ENCODE peak calls at places on chromosomes 7 and 10, in six cellular contexts. I, V, U, H, E and T are unnamed samples.

GRCh38 chr7:2171855-2172254 is 60.9 kb downstream of the MAD1L1 start:
- DNase-seq in I (no peak), V (no peak), U (no peak), H (no peak), E (no peak), T (no peak)

GRCh38 chr10:102410427-102411073 is 8.0 kb downstream of the PSD start:
- DNase-seq in I (no peak), V (no peak), U (peak), H (no peak), E (no peak), T (no peak)

GRCh38 chr7:108066486-108066885 is 63.5 kb upstream of the LAMB1 start:
- DNase-seq in I (no peak), V (no peak), U (no peak), H (no peak), E (peak), T (no peak)

GRCh38 chr7:29807179-29807841 is 1.0 kb downstream of the WIPF3 start:
- DNase-seq in I (no peak), V (no peak), U (peak), H (no peak), E (no peak), T (no peak)

GRCh38 chr10:88092975-88093374 is 229.6 kb downstream of the PTEN start:
- DNase-seq in I (no peak), V (no peak), U (peak), H (no peak), E (no peak), T (no peak)

GRCh38 chr7:136687693-136688322 is 180.6 kb upstream of the CHRM2 start:
- DNase-seq in I (peak), V (no peak), U (peak), H (peak), E (peak), T (peak)

GRCh38 chr7:115299379-115300038 is 377.6 kb downstream of the MDFIC start:
- DNase-seq in I (no peak), V (no peak), U (no peak), H (no peak), E (no peak), T (no peak)

GRCh38 chr10:95767884-95768556 is 12.1 kb downstream of the ENTPD1 start:
- DNase-seq in I (no peak), V (no peak), U (no peak), H (no peak), E (peak), T (peak)

GRCh38 chr7:132083126-132084123 is 492.8 kb downstream of the PLXNA4 start:
- DNase-seq in I (no peak), V (no peak), U (no peak), H (no peak), E (no peak), T (no peak)

GRCh38 chr7:7732566-7733290 is 14.3 kb upstream of the RPA3 start:
- DNase-seq in I (no peak), V (no peak), U (no peak), H (no peak), E (no peak), T (peak)

GRCh38 chr10:75191821-75192568 is 18.6 kb upstream of the VDAC2 start:
- DNase-seq in I (peak), V (no peak), U (peak), H (no peak), E (peak), T (peak)

GRCh38 chr7:135441791-135442190 is 68.1 kb downstream of the CNOT4 start:
- DNase-seq in I (no peak), V (no peak), U (peak), H (no peak), E (peak), T (peak)

GRCh38 chr10:63573068-63573697 is 52.0 kb downstream of the REEP3 start:
- DNase-seq in I (no peak), V (no peak), U (peak), H (peak), E (no peak), T (peak)

GRCh38 chr7:16889851-16890443 is 8.2 kb upstream of the AGR3 start:
- DNase-seq in I (no peak), V (no peak), U (no peak), H (no peak), E (peak), T (no peak)

GRCh38 chr7:25835191-25835590 is 316.8 kb upstream of the NFE2L3 start:
- DNase-seq in I (no peak), V (no peak), U (no peak), H (no peak), E (peak), T (peak)

GRCh38 chr7:143321734-143322133 is 5.8 kb downstream of the CLCN1 start:
- DNase-seq in I (no peak), V (no peak), U (no peak), H (no peak), E (no peak), T (peak)

GRCh38 chr7:15685358-15686181 is 913 bp downstream of the MEOX2 start:
- DNase-seq in I (no peak), V (no peak), U (peak), H (peak), E (peak), T (peak)

GRCh38 chr10:123141791-123142700 is 5.9 kb upstream of the HMX2 start:
- DNase-seq in I (no peak), V (no peak), U (no peak), H (no peak), E (no peak), T (no peak)

GRCh38 chr10:73366381-73367298 is 8.0 kb upstream of the CFAP70 start:
- DNase-seq in I (no peak), V (no peak), U (no peak), H (no peak), E (no peak), T (no peak)

GRCh38 chr10:101014230-101014884 is 14.7 kb downstream of the LZTS2 start:
- DNase-seq in I (no peak), V (peak), U (peak), H (peak), E (peak), T (peak)

GRCh38 chr10:114855776-114856543 is 34.4 kb downstream of the FHIP2A start:
- DNase-seq in I (no peak), V (no peak), U (no peak), H (no peak), E (peak), T (peak)

GRCh38 chr10:11335167-11335652 is 276.2 kb downstream of the USP6NL start:
- DNase-seq in I (no peak), V (no peak), U (peak), H (no peak), E (no peak), T (peak)

GRCh38 chr10:133278577-133279265 is 2.1 kb upstream of the ADAM8 start:
- DNase-seq in I (peak), V (peak), U (peak), H (no peak), E (peak), T (peak)

GRCh38 chr7:95596183-95597135 is at the start of gene PDK4:
- DNase-seq in I (peak), V (no peak), U (peak), H (no peak), E (peak), T (peak)

GRCh38 chr10:78957471-78958039 is 111.2 kb upstream of the ZMIZ1 start:
- DNase-seq in I (no peak), V (no peak), U (no peak), H (no peak), E (peak), T (peak)

GRCh38 chr10:30862486-30862885 is 169.2 kb downstream of the ZNF438 start:
- DNase-seq in I (no peak), V (no peak), U (no peak), H (no peak), E (peak), T (peak)

GRCh38 chr10:124375691-124376090 is 43.0 kb downstream of the OAT start:
- DNase-seq in I (no peak), V (no peak), U (no peak), H (no peak), E (no peak), T (no peak)